ENCODE peak calls at places on chromosomes 16 and 17, in seven cellular contexts. F is GM04504; W is colonic mucosa; D is stimulated activated CD4-positive, alpha-beta T cell treated with anti-CD3 and anti-CD28 coated beads, Interleukin-1b, Interleukin-23, amount 100 ng/mL, for 24 hours; M is heart left ventricle; Z is A549; V is T-helper 1 cell. K is an unnamed sample.

GRCh38 chr17:27473190-27473747 is 17.0 kb downstream of the KSR1 start:
- DNase-seq in F (no peak), W (no peak), D (no peak), M (no peak), Z (no peak), V (no peak), K (no peak)

GRCh38 chr17:74946641-74947040 is 10.9 kb downstream of the OTOP3 start:
- DNase-seq in F (no peak), W (no peak), D (no peak), M (no peak), Z (no peak), V (no peak), K (no peak)

GRCh38 chr16:1287982-1288670 is 21.3 kb upstream of the UBE2I start:
- DNase-seq in F (no peak), W (no peak), D (no peak), M (peak), Z (no peak), V (no peak), K (no peak)

GRCh38 chr16:87017388-87018012 is 299.7 kb downstream of the C16orf95 start:
- DNase-seq in F (peak), W (no peak), D (no peak), M (no peak), Z (peak), V (no peak), K (no peak)

GRCh38 chr17:77366206-77366557 is 225.4 kb downstream of the SEC14L1 start:
- DNase-seq in F (no peak), W (no peak), D (no peak), M (no peak), Z (no peak), V (no peak), K (no peak)

GRCh38 chr17:80051681-80052080 is 15.2 kb downstream of the CCDC40 start:
- DNase-seq in F (no peak), W (no peak), D (no peak), M (no peak), Z (no peak), V (no peak), K (no peak)

GRCh38 chr17:17205368-17206148 is 575 bp downstream of the PLD6 start:
- DNase-seq in F (peak), W (peak), D (peak), M (peak), Z (peak), V (peak), K (no peak)

GRCh38 chr16:58814348-58814801 is 80.3 kb upstream of the GOT2 start:
- DNase-seq in F (peak), W (peak), D (peak), M (peak), Z (peak), V (no peak), K (peak)

GRCh38 chr16:87740441-87740840 is 25.3 kb downstream of the KLHDC4 start:
- DNase-seq in F (peak), W (no peak), D (no peak), M (no peak), Z (no peak), V (no peak), K (no peak)

GRCh38 chr17:12402963-12403622 is 262.6 kb upstream of the MYOCD start:
- DNase-seq in F (no peak), W (no peak), D (no peak), M (no peak), Z (peak), V (no peak), K (no peak)

GRCh38 chr17:83161298-83162034 is 82.1 kb downstream of the METRNL start:
- DNase-seq in F (peak), W (no peak), D (no peak), M (no peak), Z (no peak), V (no peak), K (no peak)

GRCh38 chr16:82638095-82638798 is 11.5 kb downstream of the CDH13 start:
- DNase-seq in F (no peak), W (no peak), D (no peak), M (no peak), Z (no peak), V (no peak), K (no peak)

GRCh38 chr17:76556759-76557367 is 17.0 kb downstream of the PRCD start:
- DNase-seq in F (no peak), W (no peak), D (no peak), M (no peak), Z (no peak), V (peak), K (no peak)

GRCh38 chr16:69706256-69706974 is 19.9 kb downstream of the NQO1 start:
- DNase-seq in F (no peak), W (no peak), D (no peak), M (no peak), Z (no peak), V (no peak), K (no peak)

GRCh38 chr17:54891176-54891821 is 9.4 kb upstream of the TOM1L1 start:
- DNase-seq in F (peak), W (no peak), D (no peak), M (no peak), Z (peak), V (no peak), K (no peak)

K was measured in DMS79.